ENCODE peak calls at places on chromosomes 5 and 9, in four cellular contexts. G is A549, N is choroid plexus epithelial cell, D is GM12865. L is an unnamed sample.

GRCh38 chr9:130570200-130570599 is 9.2 kb upstream of the FUBP3 start:
- DNase-seq in G (no peak), N (peak), D (no peak), L (peak)

GRCh38 chr5:37370550-37370863 is 399 bp downstream of the NUP155 start:
- DNase-seq in G (peak), N (no peak), D (no peak), L (no peak)

GRCh38 chr9:72473474-72474241 is 47.8 kb upstream of the TMC1 start:
- DNase-seq in G (no peak), N (peak), D (peak), L (no peak)

GRCh38 chr9:75451505-75451904 is 363.2 kb downstream of the OSTF1 start:
- DNase-seq in G (no peak), N (no peak), D (no peak), L (peak)

GRCh38 chr5:32419791-32420190 is 24.7 kb downstream of the ZFR start:
- DNase-seq in G (no peak), N (peak), D (no peak), L (no peak)

GRCh38 chr5:30343707-30344106 is 849.8 kb upstream of the CDH6 start:
- DNase-seq in G (no peak), N (no peak), D (no peak), L (no peak)

GRCh38 chr9:93665128-93665565 is 88.8 kb downstream of the PHF2 start:
- DNase-seq in G (no peak), N (no peak), D (no peak), L (no peak)

GRCh38 chr9:101791938-101792337 is 53.5 kb upstream of the GRIN3A start:
- DNase-seq in G (peak), N (peak), D (peak), L (peak)

GRCh38 chr9:108439967-108440366 is 415.8 kb downstream of the ACTL7B start:
- DNase-seq in G (no peak), N (peak), D (no peak), L (no peak)

GRCh38 chr9:129737479-129738269 is 15.2 kb downstream of the PTGES start:
- DNase-seq in G (peak), N (peak), D (peak), L (peak)

GRCh38 chr9:130101963-130102362 is 48.3 kb downstream of the GPR107 start:
- DNase-seq in G (no peak), N (no peak), D (no peak), L (no peak)

GRCh38 chr5:142014911-142015584 is 2.2 kb upstream of the GNPDA1 start:
- DNase-seq in G (peak), N (peak), D (peak), L (peak)

GRCh38 chr5:79122963-79123362 is 11.4 kb downstream of the BHMT start:
- DNase-seq in G (no peak), N (no peak), D (no peak), L (no peak)

GRCh38 chr9:116015855-116016254 is 137.7 kb upstream of the PAPPA start:
- DNase-seq in G (no peak), N (no peak), D (no peak), L (no peak)

GRCh38 chr9:116020801-116021200 is 132.8 kb upstream of the PAPPA start:
- DNase-seq in G (no peak), N (no peak), D (no peak), L (no peak)

GRCh38 chr9:116020146-116020545 is 133.4 kb upstream of the PAPPA start:
- DNase-seq in G (no peak), N (peak), D (no peak), L (no peak)
- TF ChIP-seq CTCF in G (no peak), N (no peak), D (no peak), L (no peak)

DNA sequence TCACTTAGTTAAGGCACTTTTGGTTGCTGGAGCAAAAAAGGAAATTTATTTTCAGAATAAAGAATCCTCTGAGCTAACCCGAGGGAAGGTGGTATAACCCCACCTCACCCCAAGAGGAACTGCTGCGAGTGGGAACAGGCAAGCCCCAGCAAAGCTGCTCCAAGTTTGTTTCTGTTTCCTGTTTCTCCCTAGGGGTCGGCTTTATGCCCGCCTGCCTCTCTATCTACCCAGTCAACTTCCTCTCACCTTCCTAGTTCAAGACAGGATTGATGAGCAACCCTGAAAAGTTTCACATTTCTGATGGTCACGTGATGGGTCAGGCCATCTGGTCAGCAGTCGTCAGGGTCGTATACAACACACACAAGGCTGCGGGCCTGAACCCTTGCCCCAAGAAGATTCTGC is 31.1 kb downstream of the TRIO start:
- DNase-seq in G (no peak), N (peak), D (peak), L (no peak)
- TF ChIP-seq CTCF in G (no peak), N (no peak), D (no peak), L (no peak)

GRCh38 chr5:179276838-179277395 is 68.3 kb downstream of the ADAMTS2 start:
- DNase-seq in G (no peak), N (no peak), D (no peak), L (no peak)
- TF ChIP-seq CTCF in G (no peak), N (peak), D (no peak), L (no peak)

GRCh38 chr5:93794954-93795353 is 53.6 kb upstream of the POU5F2 start:
- DNase-seq in G (no peak), N (no peak), D (peak), L (peak)

GRCh38 chr5:93790401-93790800 is 49.0 kb upstream of the POU5F2 start:
- DNase-seq in G (no peak), N (peak), D (no peak), L (peak)

GRCh38 chr5:93793159-93793781 is 51.9 kb upstream of the POU5F2 start:
- DNase-seq in G (no peak), N (no peak), D (no peak), L (peak)

GRCh38 chr5:93789173-93790070 is 48.0 kb upstream of the POU5F2 start:
- DNase-seq in G (no peak), N (peak), D (no peak), L (peak)

GRCh38 chr5:93791520-93791972 is 50.1 kb upstream of the POU5F2 start:
- DNase-seq in G (no peak), N (peak), D (no peak), L (no peak)
- TF ChIP-seq CTCF in G (no peak), N (peak), D (no peak), L (no peak)

GRCh38 chr9:109582386-109582785 is 84.3 kb upstream of the PTPN3 start:
- DNase-seq in G (no peak), N (no peak), D (no peak), L (no peak)

GRCh38 chr9:109586993-109587392 is 88.9 kb upstream of the PTPN3 start:
- DNase-seq in G (no peak), N (no peak), D (no peak), L (no peak)

GRCh38 chr9:109588415-109588814 is 90.3 kb upstream of the PTPN3 start:
- DNase-seq in G (no peak), N (no peak), D (no peak), L (no peak)

GRCh38 chr9:109585841-109586240 is 87.7 kb upstream of the PTPN3 start:
- DNase-seq in G (no peak), N (no peak), D (no peak), L (no peak)

GRCh38 chr9:109584205-109584604 is 86.1 kb upstream of the PTPN3 start:
- DNase-seq in G (no peak), N (no peak), D (no peak), L (no peak)
- TF ChIP-seq CTCF in G (no peak), N (peak), D (no peak), L (no peak)

GRCh38 chr5:61330879-61331406 is 1.1 kb upstream of the ZSWIM6 start:
- DNase-seq in G (peak), N (peak), D (peak), L (peak)
- TF ChIP-seq CTCF in G (peak), N (peak), D (peak), L (peak)

DNA sequence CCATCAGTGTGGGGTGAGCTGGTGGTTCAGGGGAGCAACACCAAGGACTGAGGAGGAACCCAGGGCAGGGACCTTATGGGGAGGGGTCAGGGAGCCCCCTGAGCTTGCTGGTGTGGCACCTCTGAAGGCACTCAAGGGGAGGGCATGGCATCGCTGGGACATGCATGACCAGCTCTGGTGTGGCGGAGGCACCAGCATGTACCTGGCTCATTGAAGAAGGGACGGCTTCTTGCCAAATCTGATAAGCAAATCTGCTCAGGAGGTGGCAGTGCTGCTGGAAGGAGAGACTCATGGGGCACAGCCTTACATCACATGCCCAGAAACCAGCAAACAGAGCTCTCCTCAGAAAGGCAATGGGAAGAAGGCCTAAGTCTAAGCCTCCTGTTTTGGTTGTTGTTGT is 421.8 kb downstream of the SEMA5A start:
- DNase-seq in G (no peak), N (no peak), D (no peak), L (no peak)
- TF ChIP-seq CTCF in G (no peak), N (no peak), D (no peak), L (no peak)